ENCODE peak calls at places on chromosomes 16 and 17, in eight cellular contexts. N is OCI-LY7; H is GM23248; P is prostate gland; W is right lobe of liver; X is CD8-positive, alpha-beta T cell; J is heart right ventricle; Q is A549. B is an unnamed sample. For H3K4me1, the result is how much of the 10 kb centered on the place peaks cover.

GRCh38 chr16:29290631-29291247 is 115.8 kb downstream of the NPIPB11 start:
- DNase-seq in N (no peak), H (peak), X (peak), W (peak), J (peak), P (peak), Q (peak), B (peak)

GRCh38 chr16:23288726-23289512 is 13.2 kb upstream of the SCNN1B start:
- DNase-seq in Q (no peak), J (no peak), P (no peak), W (no peak), H (no peak), N (peak), X (no peak), B (no peak)

GRCh38 chr16:80375973-80376372 is 164.8 kb upstream of the DYNLRB2 start:
- DNase-seq in W (no peak), N (no peak), H (no peak), Q (no peak), P (no peak), J (no peak), X (no peak), B (no peak)

GRCh38 chr17:64148017-64148631 is 18.2 kb upstream of the ERN1 start:
- DNase-seq in W (no peak), X (no peak), N (peak), Q (no peak), J (peak), P (no peak), H (peak), B (peak)

GRCh38 chr16:2912330-2913199 is 834 bp downstream of the FLYWCH1 start:
- DNase-seq in W (peak), N (peak), Q (peak), J (peak), X (peak), H (peak), P (no peak), B (peak)

GRCh38 chr16:88815901-88816589 is 4.3 kb upstream of the APRT start:
- DNase-seq in H (peak), Q (peak), X (peak), J (no peak), N (peak), W (no peak), P (no peak), B (peak)

GRCh38 chr17:4074831-4075495 is 67.9 kb downstream of the ZZEF1 start:
- DNase-seq in J (no peak), P (no peak), W (no peak), N (peak), X (no peak), Q (peak), H (peak), B (peak)

GRCh38 chr17:56819431-56820145 is 14.1 kb downstream of the C17orf67 start:
- DNase-seq in P (peak), N (peak), W (peak), X (peak), Q (peak), J (peak), H (peak), B (peak)

GRCh38 chr16:3960049-3960809 is 79.7 kb upstream of the CREBBP start:
- DNase-seq in P (no peak), W (no peak), Q (peak), X (no peak), J (no peak), H (peak), N (no peak), B (peak)

GRCh38 chr16:79644977-79645667 is 44.6 kb upstream of the MAF start:
- DNase-seq in X (no peak), Q (no peak), W (no peak), P (peak), N (no peak), J (no peak), H (no peak), B (no peak)

GRCh38 chr16:11329080-11329491 is 16.2 kb upstream of the RMI2 start:
- DNase-seq in X (no peak), W (no peak), J (no peak), H (peak), P (no peak), Q (peak), N (peak), B (peak)

GRCh38 chr16:12439443-12440232 is 364.0 kb downstream of the CPPED1 start:
- DNase-seq in J (no peak), W (no peak), X (no peak), Q (no peak), P (no peak), N (no peak), H (no peak), B (no peak)

GRCh38 chr16:70646260-70647241 is at the start of gene IL34:
- DNase-seq in Q (no peak), P (no peak), X (no peak), H (peak), W (no peak), J (no peak), N (no peak), B (peak)

GRCh38 chr17:79874329-79874981 is 35.2 kb upstream of the CBX4 start:
- DNase-seq in X (peak), N (peak), H (peak), J (no peak), Q (peak), W (no peak), P (no peak), B (peak)

DNA sequence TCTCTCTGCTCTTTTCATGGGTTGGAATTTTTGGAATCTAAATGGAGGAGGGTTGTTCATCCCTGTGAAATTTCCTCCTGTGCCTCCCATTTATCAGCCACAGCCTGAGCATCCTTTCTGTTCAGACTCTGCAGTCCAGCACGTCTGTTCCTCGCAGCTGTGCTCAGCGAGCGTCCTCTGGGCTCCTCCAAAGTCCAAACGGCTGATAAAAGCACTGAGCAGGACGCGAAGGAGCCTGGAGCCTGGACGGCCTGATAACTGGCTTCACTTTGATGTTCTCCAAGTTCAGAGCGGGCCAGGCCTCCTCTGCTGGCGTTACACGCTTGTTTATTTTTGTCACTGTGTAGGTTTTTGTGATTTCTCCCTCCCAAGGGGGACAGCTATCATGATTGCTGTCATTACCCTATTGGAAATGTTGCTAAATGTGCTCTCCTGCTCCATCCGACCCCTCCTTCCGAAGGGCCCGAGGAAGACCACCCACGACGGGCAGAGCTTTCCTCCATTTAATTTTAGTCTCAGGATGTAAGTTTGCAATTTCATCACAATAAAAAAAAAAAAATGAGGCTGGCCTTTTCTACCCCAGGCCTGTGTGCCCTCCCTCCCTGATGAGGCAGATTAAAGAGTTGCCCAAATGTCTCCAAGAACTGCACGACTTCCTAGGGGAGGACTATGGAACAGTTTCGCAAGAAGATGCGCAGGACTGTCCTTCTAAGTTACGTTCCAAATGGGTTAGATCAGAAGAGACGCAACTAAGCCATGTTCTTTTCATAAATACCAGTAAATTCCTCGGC is 290.5 kb upstream of the FOXF1 start:
- DNase-seq in P (no peak), X (no peak), N (no peak), H (no peak), J (no peak), Q (no peak), W (no peak), B (no peak)
- H3K4me1 ChIP-seq in P (under half), X (under half), N (under half), H (under half), J (under half), Q (under half), W (under half), B (under half)

DNA sequence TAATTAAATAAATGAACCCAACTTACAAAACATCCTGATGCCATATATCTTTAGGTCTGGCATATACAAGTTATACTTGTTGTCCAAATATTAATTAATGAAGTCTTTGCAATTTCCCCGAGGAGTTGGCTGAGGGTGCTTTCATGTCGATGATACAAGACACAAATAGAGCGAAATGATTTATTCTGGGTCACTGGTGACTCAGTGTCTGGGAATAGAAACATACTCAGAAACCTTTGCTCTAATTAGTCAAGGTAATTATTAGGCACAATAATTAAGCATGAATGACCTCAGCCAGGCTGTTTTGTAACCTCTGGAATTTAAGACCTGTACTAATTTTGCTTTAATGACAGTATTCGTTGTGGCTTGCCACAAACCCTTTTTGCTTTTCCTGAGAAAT is 37.0 kb upstream of the HAPSTR1 start:
- DNase-seq in X (no peak), N (no peak), H (peak), W (no peak), J (no peak), Q (no peak), P (no peak), B (no peak)
- H3K4me1 ChIP-seq in X (under half), N (under half), H (under half), W (under half), J (under half), Q (under half), P (under half), B (under half)

GRCh38 chr17:40551091-40551873 is 14.0 kb downstream of the CCR7 start:
- DNase-seq in H (peak), J (peak), N (no peak), Q (peak), P (no peak), X (peak), W (peak), B (no peak)

GRCh38 chr17:40550608-40551007 is 14.7 kb downstream of the CCR7 start:
- DNase-seq in P (no peak), Q (no peak), N (no peak), X (no peak), W (no peak), H (peak), J (peak), B (no peak)

GRCh38 chr17:40553694-40554534 is 11.4 kb downstream of the CCR7 start:
- DNase-seq in P (no peak), N (peak), W (no peak), J (peak), H (peak), Q (no peak), X (no peak), B (no peak)

GRCh38 chr17:40552806-40553693 is 12.2 kb downstream of the CCR7 start:
- DNase-seq in W (no peak), N (no peak), J (no peak), H (peak), Q (no peak), X (no peak), P (no peak), B (no peak)

DNA sequence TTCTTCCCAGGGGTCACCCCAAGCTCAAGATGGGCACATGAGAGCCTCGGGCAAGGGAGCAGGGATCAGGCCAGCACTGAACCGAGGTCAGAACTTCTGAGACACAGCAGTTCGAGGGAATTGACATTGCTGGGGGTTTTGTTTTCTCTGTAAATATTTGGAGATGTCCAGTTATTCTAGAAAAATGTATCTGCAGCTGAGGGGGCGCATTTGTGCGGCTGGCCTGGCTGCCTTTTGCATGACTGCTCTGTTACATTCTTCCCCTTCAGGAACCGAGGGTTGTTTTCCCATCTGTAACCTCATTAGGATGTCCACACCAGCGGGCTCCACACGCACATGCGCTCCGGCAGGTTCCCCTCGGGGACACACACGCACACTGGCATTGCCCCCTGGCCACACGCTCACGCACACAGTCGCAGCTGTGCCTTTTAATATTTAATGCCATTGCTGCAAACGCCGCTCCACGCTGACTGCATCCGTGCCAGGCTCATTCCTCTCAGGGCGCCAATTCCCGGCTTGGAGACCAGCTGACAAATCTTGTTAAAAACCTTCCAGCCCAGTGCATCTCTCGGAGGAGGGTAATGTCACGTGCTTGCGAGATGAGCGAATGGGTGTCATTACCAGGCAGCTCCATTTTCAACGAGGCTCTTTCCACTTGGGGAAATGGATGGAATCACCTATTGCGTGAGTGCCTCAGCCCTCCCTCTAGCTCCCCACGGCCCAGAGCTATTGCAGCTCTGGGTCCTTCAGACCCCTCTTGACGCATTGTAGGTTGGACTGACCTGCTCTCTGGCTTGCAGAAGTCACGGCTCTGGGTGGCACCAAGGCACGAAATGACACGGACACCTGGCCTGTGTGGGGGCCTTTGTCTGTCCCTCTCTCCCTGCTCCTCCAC is 13.2 kb downstream of the CCR7 start:
- DNase-seq in X (peak), W (peak), Q (peak), H (peak), P (no peak), N (no peak), J (no peak), B (no peak)
- H3K4me1 ChIP-seq in X (half or more), W (half or more), Q (half or more), H (half or more), P (under half), N (under half), J (half or more), B (under half)

DNA sequence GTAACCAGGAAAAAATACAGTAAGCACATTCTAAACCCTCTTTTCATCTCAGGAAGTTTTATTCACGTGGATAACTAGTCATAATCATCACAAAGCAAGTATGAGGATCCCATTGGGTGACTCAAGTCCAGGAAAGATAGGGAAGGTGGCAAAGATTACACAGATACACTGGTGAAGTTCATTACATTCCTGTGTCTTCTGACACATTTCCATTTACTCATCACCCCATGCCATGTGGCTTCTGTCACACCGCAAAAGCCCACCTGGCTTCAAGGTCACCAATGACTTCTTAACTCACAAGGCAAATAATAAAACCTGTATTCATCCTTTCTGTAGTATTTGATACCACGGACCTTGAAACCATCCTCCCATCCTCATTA is 17.0 kb downstream of the HS3ST3A1 start:
- DNase-seq in H (peak), Q (no peak), J (no peak), P (no peak), W (no peak), X (no peak), N (no peak), B (no peak)
- H3K4me1 ChIP-seq in H (half or more), Q (under half), J (under half), P (under half), W (under half), X (under half), N (under half), B (under half)

GRCh38 chr17:40326832-40327199 is 17.8 kb downstream of the RARA start:
- DNase-seq in H (no peak), Q (no peak), N (no peak), J (peak), P (no peak), X (no peak), W (peak), B (no peak)

GRCh38 chr17:40325156-40326013 is 16.4 kb downstream of the RARA start:
- DNase-seq in W (peak), H (no peak), N (no peak), X (peak), J (no peak), Q (no peak), P (no peak), B (no peak)

GRCh38 chr17:40327244-40327666 is 18.3 kb downstream of the RARA start:
- DNase-seq in H (no peak), J (no peak), X (peak), P (no peak), Q (no peak), W (peak), N (no peak), B (no peak)

GRCh38 chr17:40327735-40328385 is 18.9 kb downstream of the RARA start:
- DNase-seq in X (no peak), N (no peak), P (no peak), Q (no peak), W (peak), J (peak), H (peak), B (no peak)

DNA sequence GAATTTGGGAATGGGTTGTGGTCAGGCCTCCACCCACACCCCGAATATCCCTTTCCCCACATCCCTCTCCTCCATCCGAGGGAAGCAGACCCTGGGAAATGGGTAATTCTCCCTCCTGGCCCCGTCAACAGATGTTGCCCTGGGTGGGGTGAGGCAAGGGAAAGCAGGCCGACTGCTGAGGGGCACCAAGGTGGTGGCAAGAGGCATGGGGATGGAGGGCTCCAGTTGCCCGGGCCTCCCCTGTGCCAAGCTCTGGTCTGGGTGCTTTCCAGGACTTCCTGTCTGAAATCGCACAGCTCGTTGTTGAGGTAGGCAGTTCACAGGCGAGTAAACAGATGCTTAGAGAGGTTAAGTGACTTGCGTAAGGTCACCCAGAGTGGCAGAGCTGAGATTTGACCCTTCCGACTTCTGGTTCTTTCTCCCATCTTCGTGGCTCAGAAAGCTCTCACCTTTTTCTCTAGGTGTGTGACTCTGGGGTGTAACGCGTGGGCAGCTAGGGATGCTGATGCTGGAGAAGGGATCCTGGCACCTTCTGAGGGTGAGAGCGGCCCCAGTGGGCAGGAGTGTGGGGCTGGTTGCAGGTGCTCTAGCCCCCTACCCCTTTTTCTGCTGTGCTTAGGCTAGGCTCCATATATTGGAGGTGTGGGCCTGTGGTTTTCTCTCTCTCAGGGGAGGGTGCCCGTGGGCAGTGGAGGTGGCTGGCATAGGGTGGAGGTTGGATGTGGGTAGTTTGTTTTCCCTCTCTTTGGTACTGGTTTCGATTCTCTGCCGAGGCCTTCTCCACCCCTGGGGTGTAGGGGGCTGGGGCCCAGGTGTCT is 17.2 kb downstream of the RARA start:
- DNase-seq in Q (no peak), X (peak), P (no peak), J (peak), N (peak), W (peak), H (no peak), B (no peak)
- H3K4me1 ChIP-seq in Q (half or more), X (half or more), P (under half), J (half or more), N (half or more), W (half or more), H (half or more), B (under half)

GRCh38 chr17:17104494-17104893 is 62.2 kb downstream of the MPRIP start:
- DNase-seq in H (no peak), X (no peak), J (no peak), P (no peak), N (no peak), W (no peak), Q (no peak), B (no peak)
- H3K4me1 ChIP-seq in H (under half), X (under half), J (half or more), P (under half), N (under half), W (under half), Q (under half), B (under half)

GRCh38 chr16:51407199-51407598 is 256.1 kb upstream of the SALL1 start:
- DNase-seq in X (no peak), P (no peak), Q (no peak), W (no peak), N (no peak), J (no peak), H (no peak), B (no peak)
- H3K4me1 ChIP-seq in X (under half), P (under half), Q (under half), W (half or more), N (under half), J (under half), H (under half), B (under half)

DNA sequence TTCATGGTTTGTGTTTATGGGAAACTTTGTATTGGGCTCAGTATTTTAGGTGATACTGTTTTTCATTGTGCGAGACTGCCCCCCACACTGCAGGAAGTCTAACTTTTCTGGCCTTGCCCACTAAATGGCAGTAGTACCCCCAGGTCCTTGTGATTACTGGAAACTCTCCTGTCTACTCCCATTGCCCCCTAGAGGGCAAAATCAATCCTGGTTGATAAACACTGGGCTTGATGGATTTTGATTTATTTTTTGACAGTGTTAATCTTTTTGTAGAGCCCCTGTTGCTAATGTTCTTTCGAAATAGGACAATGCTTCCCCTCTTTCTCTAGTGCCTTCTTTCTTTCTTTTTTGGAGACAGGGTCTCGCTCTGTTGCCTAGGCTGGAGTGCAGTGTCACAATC is 15.5 kb downstream of the METTL9 start:
- DNase-seq in N (no peak), P (no peak), X (no peak), Q (no peak), J (no peak), H (no peak), W (no peak), B (peak)
- H3K4me1 ChIP-seq in N (under half), P (under half), X (under half), Q (under half), J (under half), H (under half), W (under half), B (half or more)